ENCODE peak calls at places on chromosomes 16 and 17, in four cellular contexts. O is BJ; E is activated naive CD4-positive, alpha-beta T cell treated with Interleukin-2 at 50 U/mL for 16 hours; B is dorsolateral prefrontal cortex. G is an unnamed sample.

GRCh38 chr17:14396542-14396941 is 95.7 kb downstream of the HS3ST3B1 start:
- DNase-seq in E (no peak), O (no peak), B (no peak), G (no peak)

GRCh38 chr17:20120835-20121234 is 111.7 kb downstream of the SPECC1 start:
- DNase-seq in O (no peak), B (no peak), E (no peak), G (peak; percentile 88)

GRCh38 chr16:50600582-50601283 is 52.5 kb downstream of the NKD1 start:
- DNase-seq in B (no peak), E (no peak), O (no peak), G (no peak)

GRCh38 chr17:75459590-75460267 is 3.3 kb downstream of the TMEM94 start:
- DNase-seq in E (no peak), B (no peak), O (no peak), G (peak; percentile 80)

GRCh38 chr16:78705694-78706093 is 606.2 kb downstream of the WWOX start:
- DNase-seq in E (peak; percentile 21), O (no peak), B (no peak), G (no peak)

GRCh38 chr17:27946521-27946920 is 53.4 kb upstream of the LYRM9 start:
- DNase-seq in O (no peak), B (no peak), E (no peak), G (peak; percentile 35)

GRCh38 chr16:24820522-24820921 is 25.2 kb upstream of the SLC5A11 start:
- DNase-seq in O (no peak), B (no peak), E (no peak), G (no peak)

GRCh38 chr17:60082946-60083471 is 4.3 kb upstream of the HEATR6 start:
- DNase-seq in E (no peak), O (no peak), B (no peak), G (no peak)

GRCh38 chr16:74603848-74604247 is 3.1 kb downstream of the GLG1 start:
- DNase-seq in B (no peak), E (no peak), O (no peak), G (no peak)

GRCh38 chr16:56520251-56520577 is 390 bp upstream of the BBS2 start:
- DNase-seq in E (no peak), O (no peak), B (no peak), G (no peak)

GRCh38 chr17:8161289-8162231 is 1.2 kb downstream of the VAMP2 start:
- DNase-seq in E (no peak), O (no peak), B (no peak), G (no peak)

GRCh38 chr17:77160877-77161530 is 20.2 kb downstream of the SEC14L1 start:
- DNase-seq in E (no peak), B (no peak), O (no peak), G (no peak)

GRCh38 chr16:381788-382717 is at the start of gene PGAP6:
- DNase-seq in B (no peak), O (no peak), E (peak; percentile 64), G (peak; percentile 52)

GRCh38 chr16:88128556-88128955 is 177.3 kb downstream of the BANP start:
- DNase-seq in B (no peak), O (no peak), E (no peak), G (no peak)

GRCh38 chr17:71633391-71633849 is 487.4 kb upstream of the SOX9 start:
- DNase-seq in B (no peak), O (peak; percentile 84), E (no peak), G (no peak)

GRCh38 chr17:29042679-29043538 is at the start of gene PIPOX:
- DNase-seq in B (no peak), O (no peak), E (no peak), G (peak; percentile 81)

GRCh38 chr16:5665770-5666169 is 568.2 kb upstream of the EEF2KMT start:
- DNase-seq in O (no peak), E (no peak), B (no peak), G (no peak)

GRCh38 chr17:81527591-81528383 is at the start of gene FSCN2:
- DNase-seq in E (no peak), B (no peak), O (no peak), G (no peak)

GRCh38 chr16:23976091-23977001 is 140.6 kb downstream of the PRKCB start:
- DNase-seq in B (no peak), O (no peak), E (no peak), G (no peak)

GRCh38 chr16:1285669-1286491 is 23.6 kb upstream of the UBE2I start:
- DNase-seq in B (no peak), O (no peak), E (no peak), G (no peak)